ENCODE peak calls at places on chromosomes 7 and 10, in six cellular contexts. F is naive thymus-derived CD4-positive, alpha-beta T cell; E is effector CD4-positive, alpha-beta T cell; H is HepG2; T is spleen; Y is uterus. P is an unnamed sample.

GRCh38 chr7:46155367-46155766 is 234.3 kb upstream of the IGFBP3 start:
- DNase-seq in H (peak), T (no peak), F (no peak), E (no peak), Y (no peak), P (peak)

GRCh38 chr10:132904169-132904813 is 38.1 kb downstream of the CFAP46 start:
- DNase-seq in T (peak), F (no peak), H (peak), Y (no peak), E (no peak), P (peak)

GRCh38 chr10:67602268-67602950 is 93.6 kb downstream of the CTNNA3 start:
- DNase-seq in Y (no peak), F (no peak), H (no peak), T (no peak), E (no peak), P (no peak)

GRCh38 chr7:116576350-116577319 is 51.8 kb downstream of the CAV1 start:
- DNase-seq in E (no peak), H (no peak), T (no peak), Y (peak), F (no peak), P (no peak)

GRCh38 chr10:118980870-118981269 is 48.6 kb upstream of the NANOS1 start:
- DNase-seq in Y (no peak), H (no peak), E (no peak), F (no peak), T (no peak), P (no peak)

GRCh38 chr7:142560166-142560565 is 189.1 kb upstream of the PRSS1 start:
- DNase-seq in E (no peak), T (no peak), H (no peak), F (no peak), Y (no peak), P (no peak)

GRCh38 chr7:41956276-41956675 is 253.4 kb upstream of the INHBA start:
- DNase-seq in E (no peak), Y (no peak), F (no peak), H (no peak), T (no peak), P (no peak)

GRCh38 chr10:117228210-117228609 is 12.7 kb upstream of the SLC18A2 start:
- DNase-seq in T (no peak), H (no peak), E (no peak), F (no peak), Y (no peak), P (no peak)

GRCh38 chr7:126398851-126399529 is 853.8 kb downstream of the GRM8 start:
- DNase-seq in H (no peak), T (no peak), E (no peak), Y (no peak), F (no peak), P (no peak)

GRCh38 chr7:55567495-55568070 is 4.7 kb downstream of the VOPP1 start:
- DNase-seq in H (no peak), E (no peak), T (no peak), Y (no peak), F (no peak), P (no peak)

GRCh38 chr10:12958546-12959110 is 42.9 kb downstream of the CCDC3 start:
- DNase-seq in Y (no peak), F (no peak), H (no peak), T (no peak), E (no peak), P (no peak)

GRCh38 chr7:138892808-138893207 is 88.4 kb downstream of the KIAA1549 start:
- DNase-seq in E (no peak), T (no peak), F (no peak), Y (no peak), H (no peak), P (peak)

GRCh38 chr10:76327441-76327840 is 896.0 kb downstream of the LRMDA start:
- DNase-seq in Y (no peak), H (no peak), E (no peak), F (no peak), T (no peak), P (no peak)

GRCh38 chr7:21941570-21942224 is 4.0 kb downstream of the CDCA7L start:
- DNase-seq in F (peak), T (no peak), Y (no peak), E (no peak), H (no peak), P (no peak)

GRCh38 chr7:65750511-65751344 is 122.1 kb upstream of the VKORC1L1 start:
- DNase-seq in F (peak), Y (peak), T (peak), H (peak), E (peak), P (peak)

GRCh38 chr7:127021019-127021738 is 231.6 kb downstream of the GRM8 start:
- DNase-seq in T (no peak), Y (no peak), F (no peak), E (no peak), H (no peak), P (peak)

GRCh38 chr10:29630205-29631048 is 4.3 kb downstream of the SVIL start:
- DNase-seq in H (no peak), E (no peak), F (no peak), T (no peak), Y (no peak), P (peak)

GRCh38 chr10:11225935-11226334 is 208.3 kb downstream of the CELF2 start:
- DNase-seq in E (peak), H (no peak), T (peak), F (peak), Y (no peak), P (no peak)

GRCh38 chr10:88992945-88993537 is 2.4 kb downstream of the FAS start:
- DNase-seq in H (no peak), F (no peak), T (no peak), Y (no peak), E (no peak), P (no peak)

P was measured in DMS53.